ENCODE peak calls at places on chromosome X, in five cellular contexts. S is astrocyte, E is heart left ventricle, Z is IMR-90, U is tibial nerve. A is an unnamed sample.

GRCh38 chrX:9566150-9566621 is 101.3 kb downstream of the TBL1X start:
- DNase-seq in E (peak; percentile 74), Z (peak; percentile 91), S (peak; percentile 88), U (peak; percentile 38), A (no peak)

GRCh38 chrX:48890934-48891401 is 6.6 kb downstream of the TIMM17B start:
- DNase-seq in S (no peak), Z (no peak), U (no peak), E (no peak), A (no peak)

GRCh38 chrX:23919706-23920320 is 12.0 kb downstream of the CXorf58 start:
- DNase-seq in E (no peak), S (no peak), U (no peak), Z (no peak), A (no peak)

GRCh38 chrX:54447461-54447860 is 7.3 kb downstream of the TSR2 start:
- DNase-seq in E (no peak), U (no peak), S (peak; percentile 10), Z (no peak), A (no peak)

GRCh38 chrX:138877746-138878145 is 166.2 kb upstream of the FGF13 start:
- DNase-seq in S (peak; percentile 33), U (no peak), Z (no peak), E (no peak), A (no peak)

GRCh38 chrX:108468486-108468885 is 28.8 kb downstream of the COL4A5 start:
- DNase-seq in Z (peak; percentile 71), E (no peak), S (peak; percentile 81), U (no peak), A (no peak)

GRCh38 chrX:33183366-33183765 is 28.0 kb downstream of the DMD start:
- DNase-seq in U (peak; percentile 9), S (peak; percentile 8), Z (peak; percentile 82), E (peak; percentile 52), A (no peak)

GRCh38 chrX:21926527-21927278 is 13.8 kb upstream of the SMS start:
- DNase-seq in U (no peak), S (peak; percentile 95), E (no peak), Z (peak; percentile 99), A (no peak)

GRCh38 chrX:317424-318067 is 1.1 kb downstream of the GTPBP6 start:
- DNase-seq in E (no peak), S (no peak), Z (no peak), U (no peak), A (no peak)

GRCh38 chrX:115591420-115591819 is 30.4 kb downstream of the PLS3 start:
- DNase-seq in U (no peak), E (no peak), Z (no peak), S (no peak), A (no peak)

GRCh38 chrX:64265265-64265664 is 34.9 kb upstream of the ASB12 start:
- DNase-seq in S (no peak), U (no peak), Z (no peak), E (no peak), A (no peak)

GRCh38 chrX:74133156-74133796 is 170.7 kb upstream of the ZCCHC13 start:
- DNase-seq in E (no peak), U (peak; percentile 17), S (peak; percentile 53), Z (peak; percentile 80), A (no peak)

GRCh38 chrX:71665747-71666146 is 1.6 kb upstream of the LOC101059915 start:
- DNase-seq in Z (no peak), E (no peak), S (no peak), U (no peak), A (peak; percentile 11)

DNA sequence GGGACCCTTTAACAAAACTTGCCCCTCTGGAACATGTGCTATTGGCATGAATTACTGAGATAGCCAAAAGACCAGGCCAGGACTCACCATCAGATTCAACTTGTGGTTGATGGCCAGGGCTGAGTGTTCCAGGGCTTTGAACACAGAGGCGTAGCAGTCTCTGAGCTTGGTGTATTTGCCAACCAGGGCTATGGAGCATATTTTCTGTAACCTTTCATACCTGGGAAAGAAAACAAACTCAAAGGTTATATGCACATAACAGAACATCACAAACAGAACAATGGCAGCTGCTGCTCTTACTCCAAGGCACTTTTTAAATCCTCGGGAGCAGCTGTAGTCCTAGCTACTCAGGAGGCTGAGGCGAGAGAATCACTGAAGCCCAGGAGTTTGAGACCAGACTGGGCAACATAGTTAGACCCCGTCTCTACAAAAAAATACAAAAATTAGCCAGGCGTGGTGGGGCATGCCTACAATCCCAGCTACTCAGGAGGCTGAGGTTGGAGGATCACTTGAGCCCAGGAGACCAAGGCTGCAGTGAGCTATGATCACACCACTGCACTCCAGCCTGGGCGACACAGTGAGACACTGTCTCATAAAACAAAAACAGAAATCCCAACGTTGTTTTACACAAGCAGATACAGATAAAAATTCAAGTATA is 29.3 kb downstream of the CTPS2 start:
- DNase-seq in U (no peak), S (no peak), E (no peak), Z (no peak), A (no peak)
- H3K27me3 ChIP-seq in U (no peaks in the 10 kb centered on the region), S (no peaks in the 10 kb centered on the region), E (no peaks in the 10 kb centered on the region), Z (peaks cover 3% of the 10 kb centered on the region), A (peaks cover 4% of the 10 kb centered on the region)

GRCh38 chrX:14389682-14390081 is 139.7 kb upstream of the GLRA2 start:
- DNase-seq in E (no peak), U (no peak), S (no peak), Z (no peak), A (no peak)
- H3K9me3 ChIP-seq in E (no peaks in the 10 kb centered on the region), U (no peaks in the 10 kb centered on the region), S (no peaks in the 10 kb centered on the region), Z (no peaks in the 10 kb centered on the region), A (no peaks in the 10 kb centered on the region)

GRCh38 chrX:78109458-78109857 is 5.4 kb downstream of the PGK1 start:
- DNase-seq in U (no peak), E (no peak), Z (no peak), S (no peak), A (no peak)
- H3K36me3 ChIP-seq in U (no peaks in the 10 kb centered on the region), E (peaks cover 49% of the 10 kb centered on the region), Z (peaks cover 19% of the 10 kb centered on the region), S (peaks cover 13% of the 10 kb centered on the region), A (peaks cover 6% of the 10 kb centered on the region)

GRCh38 chrX:68697465-68698125 is 50.1 kb downstream of the STARD8 start:
- DNase-seq in S (no peak), U (no peak), E (no peak), Z (no peak), A (no peak)
- H3K27me3 ChIP-seq in S (no peaks in the 10 kb centered on the region), U (peaks cover 5% of the 10 kb centered on the region), E (no peaks in the 10 kb centered on the region), Z (peaks cover 14% of the 10 kb centered on the region), A (no peaks in the 10 kb centered on the region)

DNA sequence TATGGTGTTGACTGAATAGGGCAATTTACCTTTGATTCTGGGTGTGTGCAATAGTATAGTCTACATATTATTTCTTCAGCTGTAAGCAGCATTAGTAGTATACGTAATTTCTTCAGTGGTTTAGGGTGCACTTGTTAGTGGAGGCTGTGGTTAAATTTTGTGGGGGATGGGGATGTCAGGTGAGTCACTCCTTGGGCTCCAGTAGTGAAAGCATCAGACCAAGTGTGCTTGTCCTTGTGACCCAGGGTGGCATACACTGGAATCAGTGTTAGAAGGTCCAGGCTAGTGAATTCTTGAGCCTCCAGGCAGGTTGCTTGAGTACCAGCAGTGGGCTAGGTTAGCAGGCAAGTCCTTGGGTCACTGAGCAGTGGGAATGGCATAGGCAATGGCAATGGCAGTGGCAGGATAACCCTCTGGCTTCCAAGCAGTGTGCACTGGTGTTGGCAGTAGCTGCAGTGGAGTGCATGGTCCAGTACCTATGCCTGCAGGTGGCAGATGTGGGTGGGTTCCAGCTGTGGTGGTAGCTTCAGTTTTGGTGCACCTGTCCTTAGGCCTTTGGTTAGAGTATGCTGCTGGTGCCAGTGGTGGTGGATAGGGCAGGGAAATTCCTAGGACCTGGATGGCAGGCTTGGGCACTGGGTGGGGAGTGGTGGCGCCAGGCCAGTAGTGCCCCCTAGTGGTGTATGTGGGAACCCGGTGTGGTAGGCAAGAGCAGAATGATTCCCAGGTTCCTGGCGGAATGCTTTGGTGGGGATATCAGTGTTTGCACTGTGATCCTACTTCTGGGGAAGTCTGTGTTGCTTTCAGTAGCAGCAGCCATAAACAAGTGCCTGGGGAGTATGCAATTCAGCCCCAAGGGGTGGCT is 531.0 kb downstream of the SMARCA1 start:
- DNase-seq in Z (no peak), S (no peak), E (no peak), U (no peak), A (no peak)
- H3K9me3 ChIP-seq in Z (peaks cover 5% of the 10 kb centered on the region), S (peaks cover 3% of the 10 kb centered on the region), E (no peaks in the 10 kb centered on the region), U (no peaks in the 10 kb centered on the region), A (no peaks in the 10 kb centered on the region)

GRCh38 chrX:134416106-134416505 is 43.9 kb upstream of the HPRT1 start:
- DNase-seq in S (no peak), E (no peak), U (no peak), Z (no peak), A (no peak)

GRCh38 chrX:134423606-134424005 is 36.4 kb upstream of the HPRT1 start:
- DNase-seq in Z (peak; percentile 47), E (no peak), U (no peak), S (peak; percentile 6), A (no peak)

GRCh38 chrX:134418317-134419113 is 41.5 kb upstream of the HPRT1 start:
- DNase-seq in Z (peak; percentile 1), E (no peak), U (no peak), S (no peak), A (no peak)

DNA sequence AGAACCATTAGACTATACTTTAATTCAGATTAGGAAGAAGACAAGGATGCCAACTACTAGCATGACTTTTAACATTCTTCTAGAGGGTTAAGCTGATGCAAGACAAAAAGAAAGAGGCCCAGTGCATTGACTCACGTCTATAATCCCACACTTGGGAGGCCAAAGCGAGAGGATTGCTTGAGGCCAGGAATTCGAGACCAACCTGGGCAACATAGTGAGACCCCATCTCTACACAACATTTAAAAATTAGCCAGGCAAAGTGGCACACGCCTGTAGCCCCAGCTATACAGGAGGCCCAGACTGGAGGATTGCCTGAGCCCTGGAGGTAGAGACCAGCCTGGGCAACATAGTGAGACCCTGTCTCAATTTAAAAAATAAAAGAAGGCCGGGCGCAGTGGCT is 40.2 kb upstream of the HPRT1 start:
- DNase-seq in E (no peak), S (no peak), U (no peak), Z (no peak), A (no peak)
- H3K36me3 ChIP-seq in E (peaks cover 63% of the 10 kb centered on the region), S (peaks cover 6% of the 10 kb centered on the region), U (no peaks in the 10 kb centered on the region), Z (peaks cover 6% of the 10 kb centered on the region), A (peaks cover 4% of the 10 kb centered on the region)

GRCh38 chrX:39401483-39402110 is 600.3 kb downstream of the MID1IP1 start:
- DNase-seq in Z (no peak), U (no peak), E (no peak), S (no peak), A (no peak)
- H3K27me3 ChIP-seq in Z (peaks cover 5% of the 10 kb centered on the region), U (no peaks in the 10 kb centered on the region), E (no peaks in the 10 kb centered on the region), S (peaks cover 4% of the 10 kb centered on the region), A (no peaks in the 10 kb centered on the region)